ENCODE peak calls at places on chromosomes 13 and 19, in nine cellular contexts. M is IMR-90, U is cardiac fibroblast, F is BE2C, H is kidney tubule cell, B is NCI-H1092 treated with DMSO at 0.1 percent for 48 hours, Q is ecto neural progenitor cell, A is GF-D8, S is A172. L is an unnamed sample.

GRCh38 chr19:19321143-19321577 is 531 bp downstream of the MAU2 start:
- DNase-seq in M (no peak), F (no peak), U (no peak), Q (peak; percentile 59), S (peak; percentile 19), B (no peak), A (no peak), H (peak; percentile 7), L (no peak)

GRCh38 chr13:42892760-42893159 is 99.3 kb downstream of the EPSTI1 start:
- DNase-seq in H (no peak), A (no peak), S (no peak), Q (no peak), F (no peak), B (no peak), U (peak; percentile 89), M (peak; percentile 49), L (peak; percentile 81)

GRCh38 chr19:57290970-57291369 is 10.7 kb downstream of the ZNF460 start:
- DNase-seq in S (no peak), Q (no peak), H (no peak), A (no peak), B (no peak), M (no peak), F (no peak), U (no peak), L (no peak)

GRCh38 chr13:113647351-113648217 is 10.4 kb downstream of the ATP4B start:
- DNase-seq in M (no peak), U (peak; percentile 45), S (peak; percentile 72), A (peak; percentile 19), B (peak; percentile 98), H (peak; percentile 87), Q (no peak), F (peak; percentile 77), L (peak; percentile 64)

GRCh38 chr13:110616103-110617101 is 1.1 kb downstream of the NAXD start:
- DNase-seq in Q (peak; percentile 64), S (no peak), H (peak; percentile 75), A (peak; percentile 7), M (peak; percentile 72), U (peak; percentile 85), B (peak; percentile 16), F (no peak), L (peak; percentile 38)

GRCh38 chr13:47337781-47338507 is 441.1 kb upstream of the HTR2A start:
- DNase-seq in B (no peak), H (no peak), S (peak; percentile 29), A (no peak), F (peak; percentile 34), U (peak; percentile 71), Q (peak; percentile 52), M (peak; percentile 90), L (peak; percentile 58)

GRCh38 chr19:35935911-35936737 is at the start of gene LRFN3:
- DNase-seq in A (no peak), S (peak; percentile 38), M (peak; percentile 66), Q (peak; percentile 81), B (peak; percentile 63), F (peak; percentile 88), H (peak; percentile 71), U (peak; percentile 72), L (peak; percentile 75)

GRCh38 chr19:47274891-47275865 is 493 bp downstream of the INAFM1 start:
- DNase-seq in Q (no peak), S (no peak), A (no peak), B (no peak), H (no peak), F (peak; percentile 43), U (peak; percentile 31), M (no peak), L (peak; percentile 16)